ENCODE peak calls at places on chromosome 2, in eight cellular contexts. P is posterior cingulate gyrus; D is HT-29; B is lower leg skin; E is aorta; M is activated CD4-positive, alpha-beta memory T cell treated with anti-CD3 and anti-CD28 coated beads, Interleukin-2, amount 10 ng/mL, durations not matched to agents 7 days and 5 days; K is left kidney; T is activated naive CD8-positive, alpha-beta T cell treated with anti-CD3 and anti-CD28 coated beads for 36 hours. N is an unnamed sample.
A peak's percentile ranks its signal among the peaks of the same experiment; 100 is the strongest.

GRCh38 chr2:172172513-172173217 is 70.0 kb upstream of the DLX2 start:
- DNase-seq in K (peak; percentile 89), E (peak; percentile 92), B (peak; percentile 91), D (peak; percentile 88), M (peak; percentile 68), T (peak; percentile 72), P (peak; percentile 42), N (peak; percentile 83)

GRCh38 chr2:31413876-31414550 is 529 bp downstream of the XDH start:
- DNase-seq in K (peak; percentile 21), P (no peak), M (no peak), D (peak; percentile 39), B (no peak), T (no peak), E (no peak), N (no peak)

GRCh38 chr2:225091336-225091735 is 49.1 kb upstream of the DOCK10 start:
- DNase-seq in D (no peak), K (no peak), P (no peak), M (no peak), B (no peak), T (no peak), E (no peak), N (no peak)

GRCh38 chr2:159872353-159872752 is 74.3 kb upstream of the CD302 start:
- DNase-seq in E (no peak), T (no peak), M (no peak), B (no peak), D (no peak), P (no peak), K (no peak), N (no peak)

GRCh38 chr2:176283268-176283667 is 14.0 kb downstream of the MTX2 start:
- DNase-seq in E (no peak), P (no peak), M (no peak), K (no peak), T (no peak), B (no peak), D (no peak), N (no peak)

GRCh38 chr2:171403181-171403580 is 30.6 kb downstream of the METTL8 start:
- DNase-seq in K (no peak), B (no peak), M (no peak), E (no peak), P (no peak), T (no peak), D (no peak), N (no peak)

GRCh38 chr2:159798376-159798724 is 342 bp upstream of the CD302 start:
- DNase-seq in E (no peak), K (no peak), P (no peak), M (no peak), B (no peak), D (no peak), T (no peak), N (no peak)

GRCh38 chr2:234969329-234970157 is 17.7 kb downstream of the SH3BP4 start:
- DNase-seq in K (no peak), M (no peak), T (no peak), B (no peak), P (no peak), D (no peak), E (peak; percentile 61), N (no peak)

GRCh38 chr2:62505649-62506420 is at the start of gene TMEM17:
- DNase-seq in M (peak; percentile 31), D (peak; percentile 75), B (peak; percentile 97), P (peak; percentile 86), E (peak; percentile 97), T (peak; percentile 55), K (peak; percentile 97), N (peak; percentile 90)

N was measured in colonic mucosa.